ENCODE peak calls at places on chromosomes 5 and 9, in four cellular contexts. One of them, this sample, is unnamed.
A peak's percentile ranks its signal among the peaks of the same experiment; 100 is the strongest.

GRCh38 chr5:168898261-168898911 is 319.2 kb upstream of the PANK3 start:
- DNase-seq in SK-MEL-5: no peak
- DNase-seq in effector memory CD4-positive, alpha-beta T cell: no peak
- DNase-seq in KBM-7: no peak
- DNase-seq in this sample: no peak

GRCh38 chr5:90402521-90403255 is 6.9 kb downstream of the CETN3 start:
- DNase-seq in KBM-7: no peak
- DNase-seq in SK-MEL-5: no peak
- DNase-seq in effector memory CD4-positive, alpha-beta T cell: no peak
- DNase-seq in this sample: no peak

GRCh38 chr5:16617272-16617973 is 626 bp upstream of the RETREG1 start:
- DNase-seq in effector memory CD4-positive, alpha-beta T cell: peak; percentile 24
- DNase-seq in KBM-7: no peak
- DNase-seq in SK-MEL-5: no peak
- DNase-seq in this sample: no peak

GRCh38 chr5:96026334-96027065 is 64.8 kb upstream of the ELL2 start:
- DNase-seq in KBM-7: no peak
- DNase-seq in effector memory CD4-positive, alpha-beta T cell: no peak
- DNase-seq in SK-MEL-5: peak; percentile 85
- DNase-seq in this sample: no peak

GRCh38 chr9:98785333-98785933 is 10.9 kb downstream of the ANKS6 start:
- DNase-seq in KBM-7: no peak
- DNase-seq in SK-MEL-5: no peak
- DNase-seq in effector memory CD4-positive, alpha-beta T cell: no peak
- DNase-seq in this sample: no peak

GRCh38 chr9:128115187-128116103 is 12.1 kb downstream of the PTGES2 start:
- DNase-seq in SK-MEL-5: no peak
- DNase-seq in effector memory CD4-positive, alpha-beta T cell: no peak
- DNase-seq in KBM-7: no peak
- DNase-seq in this sample: peak; percentile 97

GRCh38 chr5:33180900-33181299 is 259.9 kb upstream of the TARS1 start:
- DNase-seq in SK-MEL-5: peak; percentile 65
- DNase-seq in KBM-7: peak; percentile 29
- DNase-seq in effector memory CD4-positive, alpha-beta T cell: no peak
- DNase-seq in this sample: peak; percentile 75

GRCh38 chr9:2663486-2663885 is 41.9 kb downstream of the VLDLR start:
- DNase-seq in SK-MEL-5: no peak
- DNase-seq in KBM-7: no peak
- DNase-seq in effector memory CD4-positive, alpha-beta T cell: no peak
- DNase-seq in this sample: no peak

GRCh38 chr5:122805481-122805880 is 30.6 kb downstream of the SNX2 start:
- DNase-seq in effector memory CD4-positive, alpha-beta T cell: no peak
- DNase-seq in KBM-7: no peak
- DNase-seq in SK-MEL-5: no peak
- DNase-seq in this sample: no peak

GRCh38 chr9:104976196-104976595 is 48.2 kb upstream of the ABCA1 start:
- DNase-seq in SK-MEL-5: no peak
- DNase-seq in KBM-7: no peak
- DNase-seq in effector memory CD4-positive, alpha-beta T cell: no peak
- DNase-seq in this sample: no peak

GRCh38 chr5:120396186-120396585 is 67.9 kb upstream of the PRR16 start:
- DNase-seq in KBM-7: no peak
- DNase-seq in SK-MEL-5: no peak
- DNase-seq in effector memory CD4-positive, alpha-beta T cell: no peak
- DNase-seq in this sample: no peak

GRCh38 chr5:64340293-64340692 is 165.5 kb upstream of the RGS7BP start:
- DNase-seq in KBM-7: no peak
- DNase-seq in effector memory CD4-positive, alpha-beta T cell: no peak
- DNase-seq in SK-MEL-5: no peak
- DNase-seq in this sample: no peak

GRCh38 chr5:123460296-123460729 is 37.1 kb upstream of the CEP120 start:
- DNase-seq in effector memory CD4-positive, alpha-beta T cell: no peak
- DNase-seq in SK-MEL-5: peak; percentile 23
- DNase-seq in KBM-7: no peak
- DNase-seq in this sample: peak; percentile 7

GRCh38 chr9:130172858-130173461 is 756 bp downstream of the NCS1 start:
- DNase-seq in SK-MEL-5: peak; percentile 26
- DNase-seq in KBM-7: peak; percentile 26
- DNase-seq in effector memory CD4-positive, alpha-beta T cell: peak; percentile 5
- DNase-seq in this sample: peak; percentile 46

GRCh38 chr5:44646016-44646415 is 162.7 kb upstream of the MRPS30 start:
- DNase-seq in KBM-7: no peak
- DNase-seq in SK-MEL-5: peak; percentile 34
- DNase-seq in effector memory CD4-positive, alpha-beta T cell: no peak
- DNase-seq in this sample: no peak

GRCh38 chr9:738209-738915 is 103.1 kb upstream of the DMRT1 start:
- DNase-seq in KBM-7: no peak
- DNase-seq in SK-MEL-5: no peak
- DNase-seq in effector memory CD4-positive, alpha-beta T cell: no peak
- DNase-seq in this sample: no peak

GRCh38 chr5:141343242-141343952 is at the start of gene PCDHGA3:
- DNase-seq in KBM-7: no peak
- DNase-seq in SK-MEL-5: peak; percentile 41
- DNase-seq in effector memory CD4-positive, alpha-beta T cell: no peak
- DNase-seq in this sample: peak; percentile 43

GRCh38 chr5:135243194-135244191 is 155.5 kb downstream of the MACROH2A1 start:
- DNase-seq in SK-MEL-5: no peak
- DNase-seq in KBM-7: no peak
- DNase-seq in effector memory CD4-positive, alpha-beta T cell: no peak
- DNase-seq in this sample: no peak

GRCh38 chr9:132507670-132508469 is 74.5 kb upstream of the BARHL1 start:
- DNase-seq in KBM-7: peak; percentile 74
- DNase-seq in SK-MEL-5: peak; percentile 80
- DNase-seq in effector memory CD4-positive, alpha-beta T cell: peak; percentile 37
- DNase-seq in this sample: peak; percentile 78

GRCh38 chr5:11903614-11904269 is 504 bp downstream of the CTNND2 start:
- DNase-seq in effector memory CD4-positive, alpha-beta T cell: no peak
- DNase-seq in SK-MEL-5: no peak
- DNase-seq in KBM-7: peak; percentile 40
- DNase-seq in this sample: no peak

GRCh38 chr9:10005206-10005605 is 607.6 kb downstream of the PTPRD start:
- DNase-seq in KBM-7: no peak
- DNase-seq in SK-MEL-5: peak; percentile 33
- DNase-seq in effector memory CD4-positive, alpha-beta T cell: no peak
- DNase-seq in this sample: peak; percentile 97

GRCh38 chr9:90099262-90099982 is 494.6 kb downstream of the GADD45G start:
- DNase-seq in SK-MEL-5: peak; percentile 28
- DNase-seq in effector memory CD4-positive, alpha-beta T cell: no peak
- DNase-seq in KBM-7: peak; percentile 12
- DNase-seq in this sample: peak; percentile 22

GRCh38 chr5:57319633-57320032 is 145.8 kb downstream of the GPBP1 start:
- DNase-seq in effector memory CD4-positive, alpha-beta T cell: no peak
- DNase-seq in SK-MEL-5: no peak
- DNase-seq in KBM-7: no peak
- DNase-seq in this sample: no peak

GRCh38 chr9:72306771-72307170 is 58.2 kb downstream of the ZFAND5 start:
- DNase-seq in effector memory CD4-positive, alpha-beta T cell: no peak
- DNase-seq in KBM-7: no peak
- DNase-seq in SK-MEL-5: no peak
- DNase-seq in this sample: no peak

GRCh38 chr5:120535900-120536299 is 71.8 kb downstream of the PRR16 start:
- DNase-seq in KBM-7: no peak
- DNase-seq in SK-MEL-5: no peak
- DNase-seq in effector memory CD4-positive, alpha-beta T cell: no peak
- DNase-seq in this sample: no peak

GRCh38 chr5:124102491-124102890 is 590.5 kb downstream of the CSNK1G3 start:
- DNase-seq in effector memory CD4-positive, alpha-beta T cell: no peak
- DNase-seq in SK-MEL-5: no peak
- DNase-seq in KBM-7: no peak
- DNase-seq in this sample: no peak